ENCODE peak calls at places on chromosomes 6 and 20, in ten cellular contexts. One of them, this sample, is unnamed.

GRCh38 chr20:51695574-51696303 is 72.5 kb downstream of the ATP9A start:
- DNase-seq in amygdala: no peak
- DNase-seq in MCF 10A: peak
- DNase-seq in CD4-positive, alpha-beta memory T cell: no peak
- DNase-seq in fibroblast of the aortic adventitia: peak
- DNase-seq in GDM1: no peak
- DNase-seq in chondrocyte: no peak
- DNase-seq in heart left ventricle: no peak
- DNase-seq in NCI-H2081: peak
- DNase-seq in aorta: no peak
- DNase-seq in this sample: no peak

GRCh38 chr20:38893485-38894090 is 32.6 kb upstream of the FAM83D start:
- DNase-seq in chondrocyte: no peak
- DNase-seq in MCF 10A: peak
- DNase-seq in amygdala: peak
- DNase-seq in heart left ventricle: peak
- DNase-seq in fibroblast of the aortic adventitia: peak
- DNase-seq in GDM1: peak
- DNase-seq in CD4-positive, alpha-beta memory T cell: peak
- DNase-seq in aorta: peak
- DNase-seq in NCI-H2081: peak
- DNase-seq in this sample: peak

GRCh38 chr6:44006123-44006871 is 121.0 kb downstream of the MRPL14 start:
- DNase-seq in GDM1: no peak
- DNase-seq in MCF 10A: no peak
- DNase-seq in CD4-positive, alpha-beta memory T cell: no peak
- DNase-seq in NCI-H2081: no peak
- DNase-seq in heart left ventricle: no peak
- DNase-seq in chondrocyte: no peak
- DNase-seq in amygdala: no peak
- DNase-seq in fibroblast of the aortic adventitia: peak
- DNase-seq in aorta: peak
- DNase-seq in this sample: no peak

GRCh38 chr6:167580512-167580911 is 246.2 kb upstream of the AFDN start:
- DNase-seq in CD4-positive, alpha-beta memory T cell: no peak
- DNase-seq in GDM1: no peak
- DNase-seq in MCF 10A: no peak
- DNase-seq in aorta: no peak
- DNase-seq in amygdala: no peak
- DNase-seq in NCI-H2081: peak
- DNase-seq in heart left ventricle: no peak
- DNase-seq in chondrocyte: no peak
- DNase-seq in fibroblast of the aortic adventitia: no peak
- DNase-seq in this sample: no peak

GRCh38 chr6:127554435-127555006 is 22.5 kb upstream of the C6orf58 start:
- DNase-seq in heart left ventricle: no peak
- DNase-seq in amygdala: no peak
- DNase-seq in GDM1: no peak
- DNase-seq in chondrocyte: no peak
- DNase-seq in MCF 10A: peak
- DNase-seq in aorta: no peak
- DNase-seq in NCI-H2081: peak
- DNase-seq in fibroblast of the aortic adventitia: peak
- DNase-seq in CD4-positive, alpha-beta memory T cell: peak
- DNase-seq in this sample: no peak

GRCh38 chr6:130366011-130366963 is at the start of gene TMEM200A:
- DNase-seq in fibroblast of the aortic adventitia: peak
- DNase-seq in CD4-positive, alpha-beta memory T cell: peak
- DNase-seq in amygdala: no peak
- DNase-seq in NCI-H2081: no peak
- DNase-seq in GDM1: no peak
- DNase-seq in chondrocyte: peak
- DNase-seq in aorta: peak
- DNase-seq in MCF 10A: no peak
- DNase-seq in heart left ventricle: peak
- DNase-seq in this sample: no peak

GRCh38 chr20:59652381-59652780 is 48.0 kb downstream of the PHACTR3 start:
- DNase-seq in MCF 10A: no peak
- DNase-seq in CD4-positive, alpha-beta memory T cell: no peak
- DNase-seq in NCI-H2081: no peak
- DNase-seq in aorta: no peak
- DNase-seq in fibroblast of the aortic adventitia: no peak
- DNase-seq in chondrocyte: no peak
- DNase-seq in GDM1: no peak
- DNase-seq in amygdala: no peak
- DNase-seq in heart left ventricle: no peak
- DNase-seq in this sample: no peak

GRCh38 chr6:63352587-63353281 is 33.0 kb upstream of the LGSN start:
- DNase-seq in NCI-H2081: peak
- DNase-seq in amygdala: peak
- DNase-seq in MCF 10A: peak
- DNase-seq in chondrocyte: no peak
- DNase-seq in fibroblast of the aortic adventitia: peak
- DNase-seq in CD4-positive, alpha-beta memory T cell: no peak
- DNase-seq in aorta: no peak
- DNase-seq in GDM1: peak
- DNase-seq in heart left ventricle: peak
- DNase-seq in this sample: peak

GRCh38 chr20:46253391-46253790 is 54.9 kb downstream of the CDH22 start:
- DNase-seq in chondrocyte: no peak
- DNase-seq in heart left ventricle: no peak
- DNase-seq in aorta: no peak
- DNase-seq in fibroblast of the aortic adventitia: no peak
- DNase-seq in CD4-positive, alpha-beta memory T cell: no peak
- DNase-seq in MCF 10A: peak
- DNase-seq in amygdala: no peak
- DNase-seq in GDM1: no peak
- DNase-seq in NCI-H2081: no peak
- DNase-seq in this sample: no peak

GRCh38 chr20:21820045-21820444 is 114.6 kb downstream of the PAX1 start:
- DNase-seq in GDM1: no peak
- DNase-seq in heart left ventricle: no peak
- DNase-seq in aorta: no peak
- DNase-seq in chondrocyte: no peak
- DNase-seq in CD4-positive, alpha-beta memory T cell: no peak
- DNase-seq in NCI-H2081: no peak
- DNase-seq in MCF 10A: no peak
- DNase-seq in fibroblast of the aortic adventitia: no peak
- DNase-seq in amygdala: no peak
- DNase-seq in this sample: no peak

GRCh38 chr6:101202975-101203374 is 190.5 kb upstream of the GRIK2 start:
- DNase-seq in heart left ventricle: no peak
- DNase-seq in fibroblast of the aortic adventitia: no peak
- DNase-seq in MCF 10A: no peak
- DNase-seq in chondrocyte: no peak
- DNase-seq in CD4-positive, alpha-beta memory T cell: no peak
- DNase-seq in NCI-H2081: no peak
- DNase-seq in GDM1: no peak
- DNase-seq in amygdala: no peak
- DNase-seq in aorta: no peak
- DNase-seq in this sample: no peak

GRCh38 chr6:14713008-14713452 is 532.8 kb upstream of the JARID2 start:
- DNase-seq in fibroblast of the aortic adventitia: peak
- DNase-seq in NCI-H2081: no peak
- DNase-seq in aorta: no peak
- DNase-seq in GDM1: no peak
- DNase-seq in amygdala: no peak
- DNase-seq in MCF 10A: peak
- DNase-seq in heart left ventricle: peak
- DNase-seq in chondrocyte: no peak
- DNase-seq in CD4-positive, alpha-beta memory T cell: no peak
- DNase-seq in this sample: no peak

GRCh38 chr6:72890671-72891070 is 268.8 kb downstream of the KCNQ5 start:
- DNase-seq in MCF 10A: no peak
- DNase-seq in NCI-H2081: no peak
- DNase-seq in chondrocyte: no peak
- DNase-seq in CD4-positive, alpha-beta memory T cell: no peak
- DNase-seq in amygdala: no peak
- DNase-seq in fibroblast of the aortic adventitia: peak
- DNase-seq in aorta: no peak
- DNase-seq in heart left ventricle: no peak
- DNase-seq in GDM1: no peak
- DNase-seq in this sample: no peak

GRCh38 chr20:25738198-25738597 is 41.5 kb upstream of the ZNF337 start:
- DNase-seq in chondrocyte: no peak
- DNase-seq in amygdala: no peak
- DNase-seq in fibroblast of the aortic adventitia: no peak
- DNase-seq in aorta: no peak
- DNase-seq in GDM1: no peak
- DNase-seq in MCF 10A: peak
- DNase-seq in heart left ventricle: no peak
- DNase-seq in NCI-H2081: no peak
- DNase-seq in CD4-positive, alpha-beta memory T cell: no peak
- DNase-seq in this sample: no peak

GRCh38 chr6:32816746-32817204 is at the start of gene HLA-DOB:
- DNase-seq in fibroblast of the aortic adventitia: peak
- DNase-seq in CD4-positive, alpha-beta memory T cell: peak
- DNase-seq in aorta: no peak
- DNase-seq in chondrocyte: no peak
- DNase-seq in amygdala: no peak
- DNase-seq in heart left ventricle: no peak
- DNase-seq in MCF 10A: peak
- DNase-seq in NCI-H2081: no peak
- DNase-seq in GDM1: no peak
- DNase-seq in this sample: no peak

GRCh38 chr20:32574296-32575226 is 10.6 kb downstream of the NOL4L start:
- DNase-seq in amygdala: no peak
- DNase-seq in MCF 10A: peak
- DNase-seq in CD4-positive, alpha-beta memory T cell: no peak
- DNase-seq in heart left ventricle: no peak
- DNase-seq in aorta: no peak
- DNase-seq in NCI-H2081: no peak
- DNase-seq in GDM1: peak
- DNase-seq in fibroblast of the aortic adventitia: peak
- DNase-seq in chondrocyte: peak
- DNase-seq in this sample: no peak

GRCh38 chr20:58710481-58711265 is 18.1 kb downstream of the NPEPL1 start:
- DNase-seq in amygdala: no peak
- DNase-seq in CD4-positive, alpha-beta memory T cell: no peak
- DNase-seq in chondrocyte: peak
- DNase-seq in heart left ventricle: peak
- DNase-seq in NCI-H2081: no peak
- DNase-seq in aorta: peak
- DNase-seq in MCF 10A: no peak
- DNase-seq in GDM1: no peak
- DNase-seq in fibroblast of the aortic adventitia: no peak
- DNase-seq in this sample: no peak

GRCh38 chr6:47306887-47307286 is 2.8 kb downstream of the TNFRSF21 start:
- DNase-seq in MCF 10A: no peak
- DNase-seq in heart left ventricle: no peak
- DNase-seq in fibroblast of the aortic adventitia: peak
- DNase-seq in chondrocyte: no peak
- DNase-seq in amygdala: no peak
- DNase-seq in aorta: no peak
- DNase-seq in GDM1: no peak
- DNase-seq in CD4-positive, alpha-beta memory T cell: no peak
- DNase-seq in NCI-H2081: no peak
- DNase-seq in this sample: no peak

GRCh38 chr20:19073584-19074198 is 138.8 kb upstream of the SLC24A3 start:
- DNase-seq in GDM1: no peak
- DNase-seq in NCI-H2081: no peak
- DNase-seq in aorta: no peak
- DNase-seq in fibroblast of the aortic adventitia: no peak
- DNase-seq in MCF 10A: peak
- DNase-seq in amygdala: no peak
- DNase-seq in heart left ventricle: no peak
- DNase-seq in CD4-positive, alpha-beta memory T cell: no peak
- DNase-seq in chondrocyte: no peak
- DNase-seq in this sample: no peak

GRCh38 chr20:219290-220115 is 7.6 kb upstream of the DEFB129 start:
- DNase-seq in chondrocyte: no peak
- DNase-seq in GDM1: peak
- DNase-seq in aorta: no peak
- DNase-seq in NCI-H2081: peak
- DNase-seq in fibroblast of the aortic adventitia: peak
- DNase-seq in heart left ventricle: no peak
- DNase-seq in amygdala: no peak
- DNase-seq in MCF 10A: peak
- DNase-seq in CD4-positive, alpha-beta memory T cell: no peak
- DNase-seq in this sample: no peak

GRCh38 chr6:35219683-35220326 is 6.0 kb downstream of the SCUBE3 start:
- DNase-seq in CD4-positive, alpha-beta memory T cell: no peak
- DNase-seq in amygdala: no peak
- DNase-seq in NCI-H2081: peak
- DNase-seq in chondrocyte: no peak
- DNase-seq in heart left ventricle: no peak
- DNase-seq in fibroblast of the aortic adventitia: no peak
- DNase-seq in aorta: no peak
- DNase-seq in GDM1: no peak
- DNase-seq in MCF 10A: no peak
- DNase-seq in this sample: no peak

GRCh38 chr6:149032599-149033405 is 284.7 kb upstream of the TAB2 start:
- DNase-seq in CD4-positive, alpha-beta memory T cell: no peak
- DNase-seq in GDM1: no peak
- DNase-seq in amygdala: no peak
- DNase-seq in heart left ventricle: no peak
- DNase-seq in fibroblast of the aortic adventitia: peak
- DNase-seq in NCI-H2081: no peak
- DNase-seq in aorta: no peak
- DNase-seq in chondrocyte: no peak
- DNase-seq in MCF 10A: peak
- DNase-seq in this sample: peak

GRCh38 chr20:59428441-59429205 is 128.2 kb downstream of the EDN3 start:
- DNase-seq in chondrocyte: no peak
- DNase-seq in heart left ventricle: no peak
- DNase-seq in CD4-positive, alpha-beta memory T cell: no peak
- DNase-seq in MCF 10A: no peak
- DNase-seq in aorta: no peak
- DNase-seq in fibroblast of the aortic adventitia: no peak
- DNase-seq in NCI-H2081: no peak
- DNase-seq in amygdala: no peak
- DNase-seq in GDM1: no peak
- DNase-seq in this sample: no peak

GRCh38 chr20:41692479-41693135 is 74.4 kb upstream of the CHD6 start:
- DNase-seq in amygdala: peak
- DNase-seq in heart left ventricle: peak
- DNase-seq in chondrocyte: no peak
- DNase-seq in MCF 10A: no peak
- DNase-seq in CD4-positive, alpha-beta memory T cell: peak
- DNase-seq in fibroblast of the aortic adventitia: peak
- DNase-seq in GDM1: peak
- DNase-seq in aorta: peak
- DNase-seq in NCI-H2081: peak
- DNase-seq in this sample: peak

GRCh38 chr6:41098366-41098765 is 25.6 kb downstream of the NFYA start:
- DNase-seq in MCF 10A: no peak
- DNase-seq in CD4-positive, alpha-beta memory T cell: no peak
- DNase-seq in GDM1: no peak
- DNase-seq in amygdala: no peak
- DNase-seq in chondrocyte: no peak
- DNase-seq in fibroblast of the aortic adventitia: peak
- DNase-seq in heart left ventricle: no peak
- DNase-seq in NCI-H2081: no peak
- DNase-seq in aorta: no peak
- DNase-seq in this sample: no peak

GRCh38 chr20:50376888-50377459 is 133.2 kb upstream of the PTPN1 start:
- DNase-seq in fibroblast of the aortic adventitia: no peak
- DNase-seq in GDM1: no peak
- DNase-seq in aorta: peak
- DNase-seq in MCF 10A: peak
- DNase-seq in NCI-H2081: peak
- DNase-seq in amygdala: no peak
- DNase-seq in CD4-positive, alpha-beta memory T cell: no peak
- DNase-seq in heart left ventricle: no peak
- DNase-seq in chondrocyte: no peak
- DNase-seq in this sample: no peak

GRCh38 chr6:11251553-11252358 is 19.3 kb upstream of the NEDD9 start:
- DNase-seq in MCF 10A: peak
- DNase-seq in NCI-H2081: no peak
- DNase-seq in chondrocyte: no peak
- DNase-seq in amygdala: peak
- DNase-seq in fibroblast of the aortic adventitia: peak
- DNase-seq in CD4-positive, alpha-beta memory T cell: no peak
- DNase-seq in heart left ventricle: peak
- DNase-seq in aorta: peak
- DNase-seq in GDM1: no peak
- DNase-seq in this sample: peak

GRCh38 chr6:20154778-20155177 is 57.5 kb downstream of the MBOAT1 start:
- DNase-seq in chondrocyte: no peak
- DNase-seq in aorta: no peak
- DNase-seq in heart left ventricle: no peak
- DNase-seq in MCF 10A: no peak
- DNase-seq in GDM1: no peak
- DNase-seq in fibroblast of the aortic adventitia: no peak
- DNase-seq in NCI-H2081: no peak
- DNase-seq in amygdala: no peak
- DNase-seq in CD4-positive, alpha-beta memory T cell: no peak
- DNase-seq in this sample: no peak